ENCODE peak calls at places on chromosomes 16 and 17, in four cellular contexts. One of them, this sample, is unnamed.

GRCh38 chr16:54077412-54077821 is 209.2 kb downstream of the IRX3 start:
- DNase-seq in H1: no peak
- DNase-seq in WTC11: no peak
- DNase-seq in K562: no peak
- DNase-seq in this sample: no peak

GRCh38 chr16:17205279-17206139 is 265.3 kb downstream of the XYLT1 start:
- DNase-seq in H1: no peak
- DNase-seq in K562: no peak
- DNase-seq in WTC11: peak
- DNase-seq in this sample: no peak

GRCh38 chr17:48236681-48237134 is 129.1 kb downstream of the SNX11 start:
- DNase-seq in H1: no peak
- DNase-seq in WTC11: no peak
- DNase-seq in K562: no peak
- DNase-seq in this sample: no peak

GRCh38 chr17:48597775-48598631 is 4.4 kb upstream of the HOXB5 start:
- DNase-seq in H1: no peak
- DNase-seq in K562: no peak
- DNase-seq in WTC11: no peak
- DNase-seq in this sample: no peak

GRCh38 chr17:81251943-81252301 is 12.8 kb downstream of the NDUFAF8 start:
- DNase-seq in H1: no peak
- DNase-seq in WTC11: no peak
- DNase-seq in K562: no peak
- DNase-seq in this sample: no peak

GRCh38 chr17:81556863-81557262 is 4.7 kb upstream of the FAAP100 start:
- DNase-seq in H1: no peak
- DNase-seq in WTC11: no peak
- DNase-seq in K562: no peak
- DNase-seq in this sample: no peak

GRCh38 chr17:79573196-79573929 is 37.5 kb downstream of the RBFOX3 start:
- DNase-seq in WTC11: no peak
- DNase-seq in H1: no peak
- DNase-seq in K562: no peak
- DNase-seq in this sample: no peak

GRCh38 chr17:60077672-60078519 is 825 bp downstream of the HEATR6 start:
- DNase-seq in H1: no peak
- DNase-seq in WTC11: no peak
- DNase-seq in K562: no peak
- DNase-seq in this sample: peak

GRCh38 chr17:65664296-65664695 is 102.8 kb upstream of the AXIN2 start:
- DNase-seq in WTC11: no peak
- DNase-seq in K562: no peak
- DNase-seq in H1: no peak
- DNase-seq in this sample: no peak

GRCh38 chr16:85384831-85385462 is 228.2 kb upstream of the GSE1 start:
- DNase-seq in WTC11: peak
- DNase-seq in H1: no peak
- DNase-seq in K562: no peak
- DNase-seq in this sample: no peak

GRCh38 chr16:61915569-61915968 is 120.7 kb downstream of the CDH8 start:
- DNase-seq in H1: no peak
- DNase-seq in K562: no peak
- DNase-seq in WTC11: no peak
- DNase-seq in this sample: no peak

GRCh38 chr17:45574376-45574775 is 83.9 kb upstream of the PLEKHM1 start:
- DNase-seq in H1: no peak
- DNase-seq in K562: peak
- DNase-seq in WTC11: no peak
- DNase-seq in this sample: no peak

GRCh38 chr17:7916799-7917198 is 710 bp upstream of the RNF227 start:
- DNase-seq in WTC11: no peak
- DNase-seq in H1: no peak
- DNase-seq in K562: no peak
- DNase-seq in this sample: no peak

GRCh38 chr17:61488878-61489718 is 36.9 kb downstream of the TBX4 start:
- DNase-seq in K562: no peak
- DNase-seq in H1: no peak
- DNase-seq in WTC11: no peak
- DNase-seq in this sample: no peak

GRCh38 chr16:4613636-4614570 is 785 bp downstream of the UBALD1 start:
- DNase-seq in WTC11: peak
- DNase-seq in H1: no peak
- DNase-seq in K562: peak
- DNase-seq in this sample: peak

GRCh38 chr16:84357191-84357651 is 11.1 kb upstream of the ATP2C2 start:
- DNase-seq in H1: no peak
- DNase-seq in K562: no peak
- DNase-seq in WTC11: no peak
- DNase-seq in this sample: no peak

GRCh38 chr16:85420501-85421337 is 192.4 kb upstream of the GSE1 start:
- DNase-seq in K562: peak
- DNase-seq in H1: no peak
- DNase-seq in WTC11: peak
- DNase-seq in this sample: peak

GRCh38 chr17:59785091-59785799 is 77.8 kb downstream of the VMP1 start:
- DNase-seq in H1: no peak
- DNase-seq in K562: no peak
- DNase-seq in WTC11: no peak
- DNase-seq in this sample: no peak

GRCh38 chr16:9311303-9311954 is 220.0 kb downstream of the HAPSTR1 start:
- DNase-seq in K562: no peak
- DNase-seq in H1: peak
- DNase-seq in WTC11: peak
- DNase-seq in this sample: no peak

DNA sequence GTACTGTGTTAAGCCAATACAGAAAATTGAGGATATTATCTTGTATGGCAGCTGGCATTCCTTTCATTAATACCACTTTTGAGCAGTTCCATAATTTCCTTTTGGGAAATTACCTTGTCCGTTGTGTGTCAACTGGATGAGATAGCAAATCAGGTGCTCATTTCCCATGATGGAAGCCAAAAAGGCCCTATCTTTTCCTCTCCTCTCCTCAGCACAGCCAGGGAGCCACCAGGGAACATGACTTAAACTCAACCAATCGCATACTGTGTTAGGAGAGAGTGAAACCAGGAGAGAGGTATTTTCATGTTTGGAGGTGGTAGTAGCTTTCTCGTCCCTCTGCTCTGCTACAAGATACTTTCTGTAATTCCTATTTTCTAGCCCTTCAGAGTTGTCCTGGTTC is 96.1 kb upstream of the TOX3 start:
- DNase-seq in H1: no peak
- DNase-seq in K562: no peak
- DNase-seq in WTC11: no peak
- DNase-seq in this sample: no peak
- TF ChIP-seq TEAD4 in H1: no peak
- TF ChIP-seq TEAD4 in K562: no peak
- TF ChIP-seq TEAD4 in WTC11: no peak
- TF ChIP-seq TEAD4 in this sample: no peak

DNA sequence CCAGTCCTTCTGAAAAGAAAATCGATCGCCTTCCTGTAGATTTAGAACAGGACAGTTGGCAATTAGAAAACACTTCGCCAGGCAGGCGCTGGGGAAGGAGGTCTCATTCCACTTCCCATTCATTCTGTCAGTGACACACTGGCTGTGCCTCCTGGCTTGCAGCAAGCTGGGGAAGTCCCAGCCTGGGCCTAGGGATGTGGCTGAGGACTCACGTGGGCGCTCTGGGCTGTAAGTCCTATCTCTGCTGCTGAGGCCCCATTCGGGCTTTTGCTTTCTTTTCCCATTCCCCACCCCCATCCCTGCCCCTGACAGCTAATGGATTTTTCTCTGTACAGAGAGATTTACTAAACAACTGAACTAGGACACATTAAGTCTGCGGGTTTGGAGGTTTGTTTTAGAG is 75.6 kb upstream of the TMEM132E start:
- DNase-seq in WTC11: no peak
- DNase-seq in K562: no peak
- DNase-seq in H1: no peak
- DNase-seq in this sample: no peak
- TF ChIP-seq TEAD4 in WTC11: no peak
- TF ChIP-seq TEAD4 in K562: no peak
- TF ChIP-seq TEAD4 in H1: no peak
- TF ChIP-seq TEAD4 in this sample: no peak

DNA sequence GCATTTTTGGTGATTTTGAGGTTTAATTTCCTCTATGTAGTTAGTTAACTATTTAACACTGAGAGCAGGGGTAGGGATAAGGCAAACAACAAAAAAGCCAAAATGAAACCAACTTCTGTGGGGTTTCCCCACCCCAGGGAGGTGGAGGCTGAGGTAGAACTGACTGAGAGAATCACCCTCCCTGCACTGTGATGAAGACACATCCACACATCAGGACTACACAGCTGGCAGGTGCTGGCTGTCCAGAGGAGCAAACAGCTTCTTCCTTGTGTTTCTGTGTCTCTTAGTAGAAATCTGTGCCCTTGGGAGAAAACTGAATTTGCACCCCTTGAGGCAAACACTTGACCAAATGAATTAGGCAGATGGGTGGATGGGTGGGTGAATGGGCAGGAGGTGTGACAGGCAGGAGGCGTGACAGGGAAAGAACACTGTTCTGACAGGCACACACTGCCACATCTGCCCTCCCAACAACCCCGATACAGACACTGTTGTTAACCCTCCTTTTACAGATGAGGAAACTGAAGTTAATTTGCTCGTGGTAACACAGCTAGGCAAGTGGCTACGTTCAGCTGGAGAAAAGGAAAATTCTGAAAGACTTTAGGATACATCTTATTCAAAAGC is 62.9 kb upstream of the AMZ2 start:
- DNase-seq in K562: no peak
- DNase-seq in H1: no peak
- DNase-seq in WTC11: no peak
- DNase-seq in this sample: no peak
- TF ChIP-seq TEAD4 in K562: no peak
- TF ChIP-seq TEAD4 in H1: no peak
- TF ChIP-seq TEAD4 in WTC11: no peak
- TF ChIP-seq TEAD4 in this sample: no peak

GRCh38 chr16:1126577-1126976 is 26.3 kb upstream of the CACNA1H start:
- DNase-seq in K562: no peak
- DNase-seq in H1: no peak
- DNase-seq in WTC11: no peak
- DNase-seq in this sample: no peak
- TF ChIP-seq TEAD4 in K562: no peak
- TF ChIP-seq TEAD4 in H1: no peak
- TF ChIP-seq TEAD4 in WTC11: no peak
- TF ChIP-seq TEAD4 in this sample: no peak

DNA sequence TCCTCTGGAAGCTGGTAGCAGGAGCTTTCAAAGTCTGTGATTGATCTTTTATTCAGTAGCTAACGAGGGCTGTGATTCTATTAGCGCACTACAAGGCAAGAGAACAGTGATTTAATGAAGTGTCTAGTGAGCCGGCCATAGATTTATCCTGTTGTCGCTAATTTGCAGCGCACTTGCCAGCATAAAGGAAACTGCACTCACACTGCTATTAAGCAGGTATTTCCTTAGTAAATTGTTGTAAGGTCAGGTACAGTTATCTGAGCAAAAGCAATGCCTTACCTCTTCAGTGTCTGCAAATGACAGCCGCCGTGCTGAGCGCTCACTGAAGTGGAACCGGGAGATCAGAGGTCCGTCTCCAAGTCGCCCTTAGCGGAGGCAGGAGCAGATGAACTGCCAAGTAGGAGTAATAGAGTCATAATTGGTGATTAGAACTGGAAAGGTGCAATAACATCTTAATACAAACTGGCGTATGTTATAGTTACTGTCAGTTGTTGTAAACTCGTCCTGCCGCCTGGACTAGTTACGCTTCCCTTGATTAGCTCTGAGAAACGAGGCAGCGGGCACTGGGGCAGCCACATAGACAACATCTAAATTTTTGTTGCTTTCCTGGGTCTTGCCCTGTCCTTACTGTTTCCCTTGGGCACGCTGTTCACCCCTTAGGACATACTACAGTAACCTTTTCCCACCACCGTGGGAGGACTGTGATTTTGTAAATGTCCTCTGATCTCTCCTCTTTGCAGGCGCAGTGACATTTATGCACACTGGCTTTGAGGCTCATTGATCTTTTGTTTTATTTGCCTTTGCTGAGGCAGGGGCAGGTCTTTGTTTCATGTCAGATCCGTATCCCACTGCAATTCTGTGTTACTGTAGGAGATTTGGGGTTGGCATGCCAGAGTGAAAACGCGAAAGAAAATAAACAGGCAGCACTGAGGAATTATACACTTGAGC is 363.1 kb downstream of the WWOX start:
- DNase-seq in H1: no peak
- DNase-seq in WTC11: no peak
- DNase-seq in K562: no peak
- DNase-seq in this sample: no peak
- TF ChIP-seq TEAD4 in H1: no peak
- TF ChIP-seq TEAD4 in WTC11: no peak
- TF ChIP-seq TEAD4 in K562: no peak
- TF ChIP-seq TEAD4 in this sample: no peak

GRCh38 chr16:79402356-79402755 is 198.2 kb downstream of the MAF start:
- DNase-seq in H1: no peak
- DNase-seq in K562: peak
- DNase-seq in WTC11: no peak
- DNase-seq in this sample: no peak
- TF ChIP-seq TEAD4 in H1: no peak
- TF ChIP-seq TEAD4 in K562: no peak
- TF ChIP-seq TEAD4 in WTC11: no peak
- TF ChIP-seq TEAD4 in this sample: no peak